ENCODE peak calls at places on chromosomes 5 and 9, in nine cellular contexts. Z, M, G, F, Y, O, T, J and I are unnamed samples.

GRCh38 chr5:66718374-66718977 is 122.3 kb downstream of the MAST4 start:
- DNase-seq in Z (no peak), M (no peak), G (no peak), F (no peak), Y (no peak), O (no peak), T (no peak), J (no peak), I (no peak)

GRCh38 chr9:134606951-134607733 is 34.5 kb upstream of the COL5A1 start:
- DNase-seq in Z (no peak), M (no peak), G (no peak), F (no peak), Y (no peak), O (no peak), T (peak; percentile 4), J (peak; percentile 23), I (no peak)

GRCh38 chr5:135937245-135937644 is 17.5 kb downstream of the LECT2 start:
- DNase-seq in Z (no peak), M (no peak), G (no peak), F (no peak), Y (no peak), O (no peak), T (no peak), J (no peak), I (no peak)

GRCh38 chr9:93586290-93587057 is 10.1 kb downstream of the PHF2 start:
- DNase-seq in Z (no peak), M (no peak), G (no peak), F (no peak), Y (no peak), O (no peak), T (no peak), J (no peak), I (no peak)

GRCh38 chr5:168830833-168831232 is 251.7 kb upstream of the PANK3 start:
- DNase-seq in Z (no peak), M (no peak), G (no peak), F (no peak), Y (no peak), O (no peak), T (no peak), J (no peak), I (no peak)

GRCh38 chr5:72252574-72253155 is 67.4 kb downstream of the MRPS27 start:
- DNase-seq in Z (no peak), M (no peak), G (no peak), F (no peak), Y (no peak), O (no peak), T (no peak), J (no peak), I (no peak)

GRCh38 chr5:143585970-143586369 is 182.5 kb upstream of the NR3C1 start:
- DNase-seq in Z (no peak), M (no peak), G (no peak), F (no peak), Y (no peak), O (no peak), T (no peak), J (no peak), I (no peak)

GRCh38 chr9:131873891-131874440 is 134.1 kb upstream of the RAPGEF1 start:
- DNase-seq in Z (no peak), M (no peak), G (no peak), F (no peak), Y (no peak), O (no peak), T (no peak), J (no peak), I (no peak)

GRCh38 chr5:177357459-177358332 is at the start of gene RGS14:
- DNase-seq in Z (no peak), M (peak; percentile 63), G (peak; percentile 56), F (no peak), Y (peak; percentile 59), O (peak; percentile 67), T (peak; percentile 39), J (no peak), I (peak; percentile 91)

GRCh38 chr5:96081276-96081858 is 119.7 kb upstream of the ELL2 start:
- DNase-seq in Z (no peak), M (no peak), G (no peak), F (no peak), Y (no peak), O (no peak), T (peak; percentile 5), J (no peak), I (no peak)

GRCh38 chr9:76027426-76027825 is 137.0 kb downstream of the PCSK5 start:
- DNase-seq in Z (no peak), M (no peak), G (no peak), F (no peak), Y (no peak), O (no peak), T (no peak), J (no peak), I (no peak)

GRCh38 chr5:10565785-10566506 is 2.1 kb downstream of the ANKRD33B start:
- DNase-seq in Z (no peak), M (no peak), G (no peak), F (no peak), Y (no peak), O (no peak), T (no peak), J (peak; percentile 28), I (no peak)

GRCh38 chr9:131069699-131070098 is 26.6 kb upstream of the AIF1L start:
- DNase-seq in Z (no peak), M (no peak), G (no peak), F (no peak), Y (no peak), O (no peak), T (no peak), J (no peak), I (no peak)

GRCh38 chr9:91879231-91879630 is 70.8 kb downstream of the ROR2 start:
- DNase-seq in Z (no peak), M (no peak), G (no peak), F (no peak), Y (no peak), O (no peak), T (no peak), J (no peak), I (no peak)

GRCh38 chr5:95486185-95486584 is 68.6 kb downstream of the SKIC3 start:
- DNase-seq in Z (no peak), M (no peak), G (no peak), F (no peak), Y (no peak), O (no peak), T (no peak), J (no peak), I (no peak)

GRCh38 chr5:116574682-116575634 is at the start of gene SEMA6A:
- DNase-seq in Z (no peak), M (no peak), G (peak; percentile 63), F (peak; percentile 96), Y (no peak), O (peak; percentile 88), T (peak; percentile 99), J (peak; percentile 90), I (no peak)

GRCh38 chr9:114504341-114505186 is 709 bp downstream of the WHRN start:
- DNase-seq in Z (no peak), M (no peak), G (no peak), F (peak; percentile 78), Y (peak; percentile 11), O (peak; percentile 61), T (peak; percentile 72), J (peak; percentile 74), I (peak; percentile 51)

GRCh38 chr9:126514037-126514821 is 99.5 kb upstream of the LMX1B start:
- DNase-seq in Z (no peak), M (peak; percentile 42), G (no peak), F (peak; percentile 72), Y (peak; percentile 43), O (peak; percentile 48), T (peak; percentile 89), J (peak; percentile 41), I (peak; percentile 57)

GRCh38 chr5:148897842-148898241 is 71.4 kb downstream of the ADRB2 start:
- DNase-seq in Z (no peak), M (no peak), G (no peak), F (no peak), Y (no peak), O (peak; percentile 40), T (no peak), J (no peak), I (no peak)

GRCh38 chr5:34483442-34484033 is 172.6 kb upstream of the RAI14 start:
- DNase-seq in Z (no peak), M (no peak), G (no peak), F (no peak), Y (no peak), O (peak; percentile 75), T (no peak), J (no peak), I (no peak)

GRCh38 chr5:1282139-1282992 is 12.5 kb downstream of the TERT start:
- DNase-seq in Z (no peak), M (no peak), G (no peak), F (peak; percentile 40), Y (no peak), O (no peak), T (no peak), J (no peak), I (no peak)

GRCh38 chr9:95570646-95571045 is 53.9 kb upstream of the PTCH1 start:
- DNase-seq in Z (no peak), M (no peak), G (no peak), F (no peak), Y (no peak), O (no peak), T (peak; percentile 25), J (no peak), I (no peak)

GRCh38 chr5:127418378-127418777 is 99.1 kb upstream of the PRRC1 start:
- DNase-seq in Z (no peak), M (no peak), G (no peak), F (no peak), Y (no peak), O (no peak), T (no peak), J (no peak), I (no peak)

GRCh38 chr5:74201334-74202081 is 439.0 kb downstream of the ENC1 start:
- DNase-seq in Z (peak; percentile 5), M (no peak), G (no peak), F (no peak), Y (no peak), O (peak; percentile 75), T (no peak), J (peak; percentile 40), I (no peak)

GRCh38 chr5:129460121-129460950 is at the start of gene ADAMTS19:
- DNase-seq in Z (no peak), M (no peak), G (peak; percentile 11), F (peak; percentile 60), Y (no peak), O (peak; percentile 39), T (peak; percentile 69), J (peak; percentile 11), I (no peak)

GRCh38 chr5:1662559-1663043 is 137.0 kb downstream of the MRPL36 start:
- DNase-seq in Z (no peak), M (no peak), G (no peak), F (no peak), Y (no peak), O (no peak), T (no peak), J (no peak), I (no peak)

GRCh38 chr5:10757043-10757442 is 4.0 kb downstream of the DAP start:
- DNase-seq in Z (no peak), M (no peak), G (no peak), F (no peak), Y (no peak), O (no peak), T (no peak), J (no peak), I (no peak)

GRCh38 chr9:122261469-122261881 is 3.2 kb downstream of the RBM18 start:
- DNase-seq in Z (no peak), M (no peak), G (no peak), F (no peak), Y (no peak), O (peak; percentile 9), T (no peak), J (peak; percentile 58), I (no peak)

GRCh38 chr5:128403350-128403749 is 134.7 kb downstream of the FBN2 start:
- DNase-seq in Z (no peak), M (no peak), G (no peak), F (no peak), Y (no peak), O (peak; percentile 24), T (no peak), J (no peak), I (no peak)

GRCh38 chr5:33888582-33888981 is 3.2 kb downstream of the ADAMTS12 start:
- DNase-seq in Z (no peak), M (no peak), G (no peak), F (no peak), Y (no peak), O (no peak), T (no peak), J (no peak), I (no peak)

GRCh38 chr9:84447305-84447704 is 106.7 kb upstream of the SLC28A3 start:
- DNase-seq in Z (no peak), M (no peak), G (no peak), F (no peak), Y (no peak), O (no peak), T (no peak), J (no peak), I (no peak)